ENCODE peak calls at places on chromosome 5, in six cellular contexts. One of them, this sample, is unnamed.

GRCh38 chr5:95600557-95600956 is 19.3 kb upstream of the GPR150 start:
- DNase-seq in epithelial cell of esophagus: no peak
- DNase-seq in GM06990: no peak
- DNase-seq in progenitor cell of endocrine pancreas: no peak
- DNase-seq in neural crest cell: no peak
- DNase-seq in mucosa of descending colon: no peak
- DNase-seq in this sample: no peak

GRCh38 chr5:179125789-179126505 is 65.8 kb downstream of the ZNF354C start:
- DNase-seq in epithelial cell of esophagus: no peak
- DNase-seq in GM06990: no peak
- DNase-seq in progenitor cell of endocrine pancreas: no peak
- DNase-seq in neural crest cell: no peak
- DNase-seq in mucosa of descending colon: peak
- DNase-seq in this sample: no peak

GRCh38 chr5:62783374-62784057 is 204.9 kb downstream of the LRRC70 start:
- DNase-seq in epithelial cell of esophagus: no peak
- DNase-seq in GM06990: no peak
- DNase-seq in progenitor cell of endocrine pancreas: no peak
- DNase-seq in neural crest cell: no peak
- DNase-seq in mucosa of descending colon: no peak
- DNase-seq in this sample: no peak

GRCh38 chr5:124574521-124575436 is 171.7 kb downstream of the ZNF608 start:
- DNase-seq in epithelial cell of esophagus: no peak
- DNase-seq in GM06990: no peak
- DNase-seq in progenitor cell of endocrine pancreas: no peak
- DNase-seq in neural crest cell: peak
- DNase-seq in mucosa of descending colon: no peak
- DNase-seq in this sample: no peak

GRCh38 chr5:131505237-131505908 is 129.7 kb downstream of the RAPGEF6 start:
- DNase-seq in epithelial cell of esophagus: no peak
- DNase-seq in GM06990: no peak
- DNase-seq in progenitor cell of endocrine pancreas: no peak
- DNase-seq in neural crest cell: no peak
- DNase-seq in mucosa of descending colon: no peak
- DNase-seq in this sample: no peak

GRCh38 chr5:116861662-116862061 is 287.0 kb upstream of the SEMA6A start:
- DNase-seq in epithelial cell of esophagus: no peak
- DNase-seq in GM06990: no peak
- DNase-seq in progenitor cell of endocrine pancreas: no peak
- DNase-seq in neural crest cell: no peak
- DNase-seq in mucosa of descending colon: no peak
- DNase-seq in this sample: no peak

GRCh38 chr5:175357995-175358394 is 86.0 kb downstream of the DRD1 start:
- DNase-seq in epithelial cell of esophagus: no peak
- DNase-seq in GM06990: no peak
- DNase-seq in progenitor cell of endocrine pancreas: no peak
- DNase-seq in neural crest cell: no peak
- DNase-seq in mucosa of descending colon: no peak
- DNase-seq in this sample: no peak

GRCh38 chr5:144072518-144072927 is 97.9 kb downstream of the YIPF5 start:
- DNase-seq in epithelial cell of esophagus: peak
- DNase-seq in GM06990: no peak
- DNase-seq in progenitor cell of endocrine pancreas: no peak
- DNase-seq in neural crest cell: no peak
- DNase-seq in mucosa of descending colon: no peak
- DNase-seq in this sample: no peak

GRCh38 chr5:77851229-77852067 is 75.3 kb upstream of the TBCA start:
- DNase-seq in epithelial cell of esophagus: no peak
- DNase-seq in GM06990: peak
- DNase-seq in progenitor cell of endocrine pancreas: peak
- DNase-seq in neural crest cell: peak
- DNase-seq in mucosa of descending colon: peak
- DNase-seq in this sample: peak

GRCh38 chr5:132491368-132492364 is 1.1 kb upstream of the IRF1 start:
- DNase-seq in epithelial cell of esophagus: no peak
- DNase-seq in GM06990: no peak
- DNase-seq in progenitor cell of endocrine pancreas: no peak
- DNase-seq in neural crest cell: no peak
- DNase-seq in mucosa of descending colon: peak
- DNase-seq in this sample: no peak

GRCh38 chr5:84393969-84394368 is 9.3 kb upstream of the EDIL3 start:
- DNase-seq in epithelial cell of esophagus: peak
- DNase-seq in GM06990: no peak
- DNase-seq in progenitor cell of endocrine pancreas: no peak
- DNase-seq in neural crest cell: no peak
- DNase-seq in mucosa of descending colon: no peak
- DNase-seq in this sample: no peak

GRCh38 chr5:88883566-88884434 is 816 bp upstream of the MEF2C start:
- DNase-seq in epithelial cell of esophagus: peak
- DNase-seq in GM06990: peak
- DNase-seq in progenitor cell of endocrine pancreas: peak
- DNase-seq in neural crest cell: peak
- DNase-seq in mucosa of descending colon: peak
- DNase-seq in this sample: peak

GRCh38 chr5:128536861-128537305 is 1.2 kb downstream of the FBN2 start:
- DNase-seq in epithelial cell of esophagus: peak
- DNase-seq in GM06990: peak
- DNase-seq in progenitor cell of endocrine pancreas: no peak
- DNase-seq in neural crest cell: no peak
- DNase-seq in mucosa of descending colon: peak
- DNase-seq in this sample: peak

GRCh38 chr5:151549713-151550112 is 41.4 kb downstream of the FAT2 start:
- DNase-seq in epithelial cell of esophagus: no peak
- DNase-seq in GM06990: no peak
- DNase-seq in progenitor cell of endocrine pancreas: no peak
- DNase-seq in neural crest cell: no peak
- DNase-seq in mucosa of descending colon: no peak
- DNase-seq in this sample: no peak

GRCh38 chr5:177609076-177610059 is 9.4 kb downstream of the B4GALT7 start:
- DNase-seq in epithelial cell of esophagus: no peak
- DNase-seq in GM06990: no peak
- DNase-seq in progenitor cell of endocrine pancreas: no peak
- DNase-seq in neural crest cell: no peak
- DNase-seq in mucosa of descending colon: no peak
- DNase-seq in this sample: no peak

GRCh38 chr5:171521219-171521633 is 101.8 kb downstream of the FGF18 start:
- DNase-seq in epithelial cell of esophagus: peak
- DNase-seq in GM06990: no peak
- DNase-seq in progenitor cell of endocrine pancreas: no peak
- DNase-seq in neural crest cell: no peak
- DNase-seq in mucosa of descending colon: no peak
- DNase-seq in this sample: no peak

GRCh38 chr5:142323480-142324376 is 1.1 kb downstream of the SPRY4 start:
- DNase-seq in epithelial cell of esophagus: peak
- DNase-seq in GM06990: no peak
- DNase-seq in progenitor cell of endocrine pancreas: peak
- DNase-seq in neural crest cell: no peak
- DNase-seq in mucosa of descending colon: peak
- DNase-seq in this sample: no peak

GRCh38 chr5:40570408-40571129 is 109.1 kb upstream of the PTGER4 start:
- DNase-seq in epithelial cell of esophagus: peak
- DNase-seq in GM06990: peak
- DNase-seq in progenitor cell of endocrine pancreas: no peak
- DNase-seq in neural crest cell: no peak
- DNase-seq in mucosa of descending colon: no peak
- DNase-seq in this sample: no peak

GRCh38 chr5:10808347-10809212 is 47.5 kb upstream of the DAP start:
- DNase-seq in epithelial cell of esophagus: no peak
- DNase-seq in GM06990: no peak
- DNase-seq in progenitor cell of endocrine pancreas: no peak
- DNase-seq in neural crest cell: no peak
- DNase-seq in mucosa of descending colon: no peak
- DNase-seq in this sample: no peak

GRCh38 chr5:143921525-143922311 is 109.8 kb downstream of the HMHB1 start:
- DNase-seq in epithelial cell of esophagus: peak
- DNase-seq in GM06990: no peak
- DNase-seq in progenitor cell of endocrine pancreas: no peak
- DNase-seq in neural crest cell: no peak
- DNase-seq in mucosa of descending colon: no peak
- DNase-seq in this sample: no peak

GRCh38 chr5:9479361-9479760 is 66.5 kb downstream of the SEMA5A start:
- DNase-seq in epithelial cell of esophagus: peak
- DNase-seq in GM06990: no peak
- DNase-seq in progenitor cell of endocrine pancreas: no peak
- DNase-seq in neural crest cell: no peak
- DNase-seq in mucosa of descending colon: no peak
- DNase-seq in this sample: no peak

GRCh38 chr5:16304846-16305245 is 125.3 kb upstream of the MARCHF11 start:
- DNase-seq in epithelial cell of esophagus: no peak
- DNase-seq in GM06990: no peak
- DNase-seq in progenitor cell of endocrine pancreas: no peak
- DNase-seq in neural crest cell: no peak
- DNase-seq in mucosa of descending colon: no peak
- DNase-seq in this sample: no peak

GRCh38 chr5:157564149-157564711 is 11.3 kb downstream of the ADAM19 start:
- DNase-seq in epithelial cell of esophagus: no peak
- DNase-seq in GM06990: no peak
- DNase-seq in progenitor cell of endocrine pancreas: no peak
- DNase-seq in neural crest cell: peak
- DNase-seq in mucosa of descending colon: no peak
- DNase-seq in this sample: no peak

GRCh38 chr5:166370928-166371690 is 1920.3 kb upstream of the WWC1 start:
- DNase-seq in epithelial cell of esophagus: no peak
- DNase-seq in GM06990: no peak
- DNase-seq in progenitor cell of endocrine pancreas: no peak
- DNase-seq in neural crest cell: no peak
- DNase-seq in mucosa of descending colon: no peak
- DNase-seq in this sample: no peak

GRCh38 chr5:38666668-38667498 is 110.4 kb upstream of the LIFR start:
- DNase-seq in epithelial cell of esophagus: peak
- DNase-seq in GM06990: no peak
- DNase-seq in progenitor cell of endocrine pancreas: peak
- DNase-seq in neural crest cell: no peak
- DNase-seq in mucosa of descending colon: no peak
- DNase-seq in this sample: peak

GRCh38 chr5:37838152-37838932 is 1.5 kb downstream of the GDNF start:
- DNase-seq in epithelial cell of esophagus: no peak
- DNase-seq in GM06990: no peak
- DNase-seq in progenitor cell of endocrine pancreas: no peak
- DNase-seq in neural crest cell: peak
- DNase-seq in mucosa of descending colon: no peak
- DNase-seq in this sample: peak

GRCh38 chr5:84487963-84488362 is 103.3 kb upstream of the EDIL3 start:
- DNase-seq in epithelial cell of esophagus: peak
- DNase-seq in GM06990: no peak
- DNase-seq in progenitor cell of endocrine pancreas: no peak
- DNase-seq in neural crest cell: no peak
- DNase-seq in mucosa of descending colon: no peak
- DNase-seq in this sample: no peak

GRCh38 chr5:13658761-13659160 is 285.7 kb downstream of the DNAH5 start:
- DNase-seq in epithelial cell of esophagus: peak
- DNase-seq in GM06990: no peak
- DNase-seq in progenitor cell of endocrine pancreas: no peak
- DNase-seq in neural crest cell: no peak
- DNase-seq in mucosa of descending colon: no peak
- DNase-seq in this sample: no peak

GRCh38 chr5:13659391-13659790 is 285.1 kb downstream of the DNAH5 start:
- DNase-seq in epithelial cell of esophagus: peak
- DNase-seq in GM06990: no peak
- DNase-seq in progenitor cell of endocrine pancreas: no peak
- DNase-seq in neural crest cell: no peak
- DNase-seq in mucosa of descending colon: no peak
- DNase-seq in this sample: no peak

GRCh38 chr5:13664377-13664776 is 280.1 kb downstream of the DNAH5 start:
- DNase-seq in epithelial cell of esophagus: peak
- DNase-seq in GM06990: no peak
- DNase-seq in progenitor cell of endocrine pancreas: no peak
- DNase-seq in neural crest cell: no peak
- DNase-seq in mucosa of descending colon: no peak
- DNase-seq in this sample: no peak

GRCh38 chr5:13662646-13663045 is 281.8 kb downstream of the DNAH5 start:
- DNase-seq in epithelial cell of esophagus: peak
- DNase-seq in GM06990: no peak
- DNase-seq in progenitor cell of endocrine pancreas: no peak
- DNase-seq in neural crest cell: no peak
- DNase-seq in mucosa of descending colon: no peak
- DNase-seq in this sample: no peak

DNA sequence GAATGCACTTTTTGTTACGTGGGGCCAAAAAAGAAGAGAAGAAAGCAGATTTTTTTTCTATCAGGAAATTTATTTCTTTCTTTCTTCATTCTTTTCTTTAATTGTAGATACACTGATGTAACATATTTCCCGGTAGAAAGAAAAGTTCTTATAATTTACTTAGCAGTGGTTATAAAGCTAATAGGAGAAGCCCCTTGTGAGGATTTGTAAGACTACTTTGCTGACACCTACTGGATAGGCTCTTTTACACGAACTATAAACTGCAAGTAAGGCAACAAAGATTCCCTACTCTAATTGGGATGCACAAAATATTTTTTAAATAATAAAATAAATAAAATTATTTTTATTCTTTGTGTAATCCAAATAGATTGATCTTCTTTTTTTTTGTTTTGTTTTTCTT is 284.4 kb downstream of the DNAH5 start:
- DNase-seq in epithelial cell of esophagus: peak
- DNase-seq in GM06990: no peak
- DNase-seq in progenitor cell of endocrine pancreas: no peak
- DNase-seq in neural crest cell: no peak
- DNase-seq in mucosa of descending colon: no peak
- DNase-seq in this sample: no peak
- TF ChIP-seq CTCF in epithelial cell of esophagus: peak
- TF ChIP-seq CTCF in GM06990: no peak
- TF ChIP-seq CTCF in progenitor cell of endocrine pancreas: peak
- TF ChIP-seq CTCF in neural crest cell: peak
- TF ChIP-seq CTCF in mucosa of descending colon: no peak
- TF ChIP-seq CTCF in this sample: no peak

GRCh38 chr5:115169392-115170127 is at the start of gene TRIM36:
- DNase-seq in epithelial cell of esophagus: peak
- DNase-seq in GM06990: peak
- DNase-seq in progenitor cell of endocrine pancreas: peak
- DNase-seq in neural crest cell: peak
- DNase-seq in mucosa of descending colon: peak
- DNase-seq in this sample: peak
- TF ChIP-seq CTCF in epithelial cell of esophagus: peak
- TF ChIP-seq CTCF in GM06990: no peak
- TF ChIP-seq CTCF in progenitor cell of endocrine pancreas: peak
- TF ChIP-seq CTCF in neural crest cell: no peak
- TF ChIP-seq CTCF in mucosa of descending colon: peak
- TF ChIP-seq CTCF in this sample: no peak

GRCh38 chr5:4879693-4880303 is 260.3 kb upstream of the ADAMTS16 start:
- DNase-seq in epithelial cell of esophagus: peak
- DNase-seq in GM06990: peak
- DNase-seq in progenitor cell of endocrine pancreas: peak
- DNase-seq in neural crest cell: peak
- DNase-seq in mucosa of descending colon: no peak
- DNase-seq in this sample: peak
- TF ChIP-seq CTCF in epithelial cell of esophagus: peak
- TF ChIP-seq CTCF in GM06990: peak
- TF ChIP-seq CTCF in progenitor cell of endocrine pancreas: peak
- TF ChIP-seq CTCF in neural crest cell: peak
- TF ChIP-seq CTCF in mucosa of descending colon: peak
- TF ChIP-seq CTCF in this sample: peak

DNA sequence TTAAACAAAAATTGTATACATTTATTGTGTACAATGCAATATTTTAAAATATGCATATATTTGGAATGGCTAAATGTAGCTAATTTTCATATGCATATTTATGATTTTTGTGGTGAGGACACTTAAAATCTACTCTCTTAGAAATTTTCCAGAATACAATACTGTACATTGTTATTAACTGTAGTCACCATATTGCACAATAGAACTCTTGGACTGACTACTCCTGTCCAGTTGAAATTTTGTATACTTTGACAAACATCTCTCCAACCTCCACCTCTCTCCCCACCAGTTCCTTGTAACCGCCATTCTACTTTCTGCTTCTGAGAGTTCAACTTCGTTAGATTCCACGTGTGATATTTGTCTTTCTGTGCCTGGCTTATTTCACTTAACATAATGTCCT is 49.2 kb upstream of the TAF11L2 start:
- DNase-seq in epithelial cell of esophagus: no peak
- DNase-seq in GM06990: no peak
- DNase-seq in progenitor cell of endocrine pancreas: no peak
- DNase-seq in neural crest cell: no peak
- DNase-seq in mucosa of descending colon: no peak
- DNase-seq in this sample: no peak
- TF ChIP-seq CTCF in epithelial cell of esophagus: no peak
- TF ChIP-seq CTCF in GM06990: no peak
- TF ChIP-seq CTCF in progenitor cell of endocrine pancreas: no peak
- TF ChIP-seq CTCF in neural crest cell: no peak
- TF ChIP-seq CTCF in mucosa of descending colon: no peak
- TF ChIP-seq CTCF in this sample: no peak